ENCODE peak calls at places on chromosomes 6 and 20, in six cellular contexts. E is esophagus muscularis mucosa, B is stomach, R is transverse colon, Z is prostate gland, N is GM12892. F is an unnamed sample.

GRCh38 chr6:34145161-34146020 is 496 bp downstream of the GRM4 start:
- DNase-seq in E (no peak), B (no peak), R (no peak), Z (no peak), N (no peak), F (peak; percentile 85)

GRCh38 chr6:42898891-42899361 is 16.9 kb upstream of the PTCRA start:
- DNase-seq in E (no peak), B (peak; percentile 76), R (peak; percentile 71), Z (peak; percentile 73), N (no peak), F (peak; percentile 80)

GRCh38 chr6:33000053-33000452 is 9.3 kb downstream of the HLA-DOA start:
- DNase-seq in E (no peak), B (peak; percentile 36), R (no peak), Z (no peak), N (no peak), F (peak; percentile 36)

GRCh38 chr6:17589402-17590116 is 10.5 kb upstream of the FAM8A1 start:
- DNase-seq in E (no peak), B (no peak), R (peak; percentile 65), Z (no peak), N (no peak), F (peak; percentile 37)

GRCh38 chr6:166109608-166110007 is 58.0 kb downstream of the TBXT start:
- DNase-seq in E (no peak), B (no peak), R (no peak), Z (no peak), N (no peak), F (no peak)

GRCh38 chr6:141808662-141809061 is 324.1 kb upstream of the GJE1 start:
- DNase-seq in E (no peak), B (no peak), R (no peak), Z (no peak), N (no peak), F (no peak)

GRCh38 chr20:49750611-49751396 is 37.1 kb upstream of the B4GALT5 start:
- DNase-seq in E (no peak), B (no peak), R (peak; percentile 61), Z (no peak), N (no peak), F (no peak)

GRCh38 chr6:154510144-154510905 is at the start of gene CNKSR3:
- DNase-seq in E (peak; percentile 93), B (peak; percentile 93), R (peak; percentile 81), Z (peak; percentile 92), N (peak; percentile 27), F (peak; percentile 90)

GRCh38 chr6:17305219-17306001 is 24.2 kb downstream of the RBM24 start:
- DNase-seq in E (no peak), B (no peak), R (no peak), Z (no peak), N (no peak), F (no peak)

GRCh38 chr6:34970487-34970886 is 81.4 kb downstream of the ANKS1A start:
- DNase-seq in E (no peak), B (no peak), R (no peak), Z (no peak), N (no peak), F (no peak)

GRCh38 chr6:71621918-71622519 is 264.3 kb upstream of the RIMS1 start:
- DNase-seq in E (no peak), B (no peak), R (no peak), Z (no peak), N (no peak), F (no peak)

GRCh38 chr6:2970753-2971419 is 481 bp downstream of the SERPINB6 start:
- DNase-seq in E (no peak), B (peak; percentile 78), R (peak; percentile 80), Z (peak; percentile 53), N (peak; percentile 37), F (peak; percentile 96)

GRCh38 chr20:4573564-4574355 is 147.9 kb upstream of the PRND start:
- DNase-seq in E (peak; percentile 39), B (no peak), R (no peak), Z (no peak), N (no peak), F (no peak)

GRCh38 chr6:151240861-151241642 is 1.3 kb downstream of the AKAP12 start:
- DNase-seq in E (no peak), B (peak; percentile 36), R (peak; percentile 28), Z (peak; percentile 32), N (peak; percentile 16), F (peak; percentile 87)

GRCh38 chr20:44071526-44072111 is 115.4 kb downstream of the JPH2 start:
- DNase-seq in E (peak; percentile 80), B (peak; percentile 16), R (no peak), Z (no peak), N (no peak), F (no peak)

GRCh38 chr20:62898970-62899632 is 27.2 kb downstream of the DIDO1 start:
- DNase-seq in E (no peak), B (no peak), R (no peak), Z (no peak), N (peak; percentile 66), F (no peak)

GRCh38 chr20:32034581-32035397 is 17.3 kb upstream of the HCK start:
- DNase-seq in E (no peak), B (no peak), R (no peak), Z (no peak), N (no peak), F (peak; percentile 52)

GRCh38 chr6:109901976-109902375 is 76.1 kb upstream of the GPR6 start:
- DNase-seq in E (no peak), B (no peak), R (no peak), Z (no peak), N (no peak), F (no peak)

GRCh38 chr6:93337772-93338394 is 81.5 kb downstream of the EPHA7 start:
- DNase-seq in E (no peak), B (no peak), R (no peak), Z (no peak), N (no peak), F (no peak)

GRCh38 chr20:47705497-47705856 is 79.8 kb downstream of the SULF2 start:
- DNase-seq in E (no peak), B (no peak), R (no peak), Z (no peak), N (no peak), F (no peak)

GRCh38 chr20:63703976-63704748 is 3.6 kb downstream of the ARFRP1 start:
- DNase-seq in E (no peak), B (no peak), R (no peak), Z (no peak), N (no peak), F (peak; percentile 40)

GRCh38 chr20:64212750-64213149 is 42.8 kb upstream of the PCMTD2 start:
- DNase-seq in E (peak; percentile 93), B (peak; percentile 29), R (no peak), Z (peak; percentile 34), N (no peak), F (no peak)

GRCh38 chr6:15090145-15090579 is 155.7 kb upstream of the JARID2 start:
- DNase-seq in E (no peak), B (no peak), R (no peak), Z (peak; percentile 35), N (no peak), F (peak; percentile 52)

GRCh38 chr20:12847862-12848261 is 160.9 kb upstream of the SPTLC3 start:
- DNase-seq in E (no peak), B (no peak), R (no peak), Z (no peak), N (no peak), F (no peak)

GRCh38 chr20:43530321-43531090 is 23.0 kb downstream of the L3MBTL1 start:
- DNase-seq in E (no peak), B (no peak), R (no peak), Z (no peak), N (no peak), F (no peak)

GRCh38 chr6:12039540-12040459 is 27.7 kb downstream of the HIVEP1 start:
- DNase-seq in E (no peak), B (no peak), R (no peak), Z (no peak), N (no peak), F (no peak)

GRCh38 chr6:153790048-153790447 is 249.0 kb upstream of the OPRM1 start:
- DNase-seq in E (no peak), B (no peak), R (no peak), Z (no peak), N (no peak), F (no peak)

GRCh38 chr6:132570221-132570777 is at the start of gene TAAR6:
- DNase-seq in E (no peak), B (no peak), R (no peak), Z (no peak), N (no peak), F (no peak)

GRCh38 chr6:147283460-147283859 is 79.2 kb downstream of the STXBP5 start:
- DNase-seq in E (no peak), B (no peak), R (peak; percentile 10), Z (no peak), N (no peak), F (no peak)
- TF ChIP-seq POLR2AphosphoS5 in E (no peak), B (no peak), R (no peak), Z (no peak), N (no peak), F (no peak)

GRCh38 chr20:7708112-7708511 is 232.1 kb downstream of the HAO1 start:
- DNase-seq in E (no peak), B (no peak), R (no peak), Z (no peak), N (no peak), F (no peak)
- TF ChIP-seq POLR2A in E (no peak), B (no peak), R (no peak), Z (no peak), N (no peak), F (no peak)

GRCh38 chr20:39473533-39473932 is 511.4 kb downstream of the DHX35 start:
- DNase-seq in E (no peak), B (no peak), R (no peak), Z (no peak), N (no peak), F (no peak)

GRCh38 chr20:39480644-39481043 is 518.5 kb downstream of the DHX35 start:
- DNase-seq in E (no peak), B (no peak), R (no peak), Z (no peak), N (no peak), F (no peak)

GRCh38 chr20:39479196-39479810 is 517.2 kb downstream of the DHX35 start:
- DNase-seq in E (peak; percentile 68), B (no peak), R (no peak), Z (no peak), N (no peak), F (no peak)

DNA sequence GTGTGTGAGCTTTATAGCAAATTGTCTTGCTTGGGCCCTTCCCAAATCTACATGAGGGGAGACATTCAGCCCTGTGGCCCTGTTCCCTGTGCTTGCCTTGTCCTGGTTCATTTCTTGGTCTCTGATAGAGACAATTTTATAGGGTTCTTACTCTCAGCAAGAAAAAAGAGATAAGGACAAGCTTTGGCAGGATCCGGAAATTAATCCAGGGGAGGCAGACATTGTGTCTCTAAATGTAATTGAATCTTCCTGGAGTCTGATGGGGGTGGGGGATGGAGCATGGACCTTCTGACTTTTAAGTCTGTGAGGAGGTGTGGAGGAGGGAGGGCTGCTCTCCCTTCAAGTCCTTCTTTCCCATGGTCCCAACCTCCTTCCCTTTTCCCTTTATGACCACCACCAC is 512.7 kb downstream of the DHX35 start:
- DNase-seq in E (no peak), B (no peak), R (no peak), Z (no peak), N (no peak), F (no peak)
- TF ChIP-seq POLR2AphosphoS5 in E (no peak), B (no peak), R (no peak), Z (no peak), N (no peak), F (no peak)

DNA sequence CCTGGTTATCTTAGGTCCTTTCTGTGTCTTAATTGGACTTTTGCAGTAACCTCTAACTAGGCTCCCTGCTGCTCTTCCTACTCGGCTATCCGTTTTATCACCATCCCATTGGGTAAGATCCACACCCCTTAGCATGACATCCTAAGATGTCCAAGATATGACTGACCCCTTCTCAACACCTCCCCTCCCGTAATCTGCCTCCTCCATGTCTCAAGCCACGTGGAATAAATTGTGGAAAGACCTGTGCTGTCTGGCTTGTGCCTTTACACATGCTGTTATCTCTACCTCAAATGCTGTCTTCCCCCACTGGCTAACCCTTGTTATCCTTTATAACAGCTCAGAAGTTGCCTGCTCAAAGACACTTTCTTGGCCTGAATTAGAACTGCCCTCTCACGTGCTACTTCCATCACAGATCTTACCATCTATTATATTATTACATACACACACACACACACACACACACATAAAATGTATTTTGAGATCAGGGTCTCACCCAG is 26.5 kb downstream of the EIF2S2 start:
- DNase-seq in E (no peak), B (no peak), R (no peak), Z (no peak), N (no peak), F (no peak)
- TF ChIP-seq POLR2A in E (no peak), B (no peak), R (no peak), Z (no peak), N (no peak), F (no peak)

F was measured in upper lobe of left lung.